ENCODE peak calls at places on chromosomes 7 and 10, in seven cellular contexts. One of them, this sample, is unnamed. For H3K9me3, the result is how much of the 10 kb centered on the place peaks cover.

GRCh38 chr10:132406750-132407149 is 9.8 kb downstream of the PWWP2B start:
- DNase-seq in adrenal gland: peak
- DNase-seq in colonic mucosa: no peak
- DNase-seq in psoas muscle: no peak
- DNase-seq in hepatocyte: no peak
- DNase-seq in tibial artery: no peak
- DNase-seq in BE2C: no peak
- DNase-seq in this sample: peak

GRCh38 chr7:51139796-51140195 is 176.8 kb downstream of the COBL start:
- DNase-seq in adrenal gland: no peak
- DNase-seq in colonic mucosa: no peak
- DNase-seq in psoas muscle: no peak
- DNase-seq in hepatocyte: no peak
- DNase-seq in tibial artery: no peak
- DNase-seq in BE2C: no peak
- DNase-seq in this sample: no peak

GRCh38 chr7:132221356-132221755 is 354.9 kb downstream of the PLXNA4 start:
- DNase-seq in adrenal gland: no peak
- DNase-seq in colonic mucosa: peak
- DNase-seq in psoas muscle: no peak
- DNase-seq in hepatocyte: no peak
- DNase-seq in tibial artery: no peak
- DNase-seq in BE2C: no peak
- DNase-seq in this sample: no peak

GRCh38 chr7:132373041-132373440 is 203.2 kb downstream of the PLXNA4 start:
- DNase-seq in adrenal gland: no peak
- DNase-seq in colonic mucosa: no peak
- DNase-seq in psoas muscle: no peak
- DNase-seq in hepatocyte: no peak
- DNase-seq in tibial artery: no peak
- DNase-seq in BE2C: no peak
- DNase-seq in this sample: no peak

GRCh38 chr10:80462277-80462985 is 8.3 kb downstream of the TSPAN14 start:
- DNase-seq in adrenal gland: peak
- DNase-seq in colonic mucosa: peak
- DNase-seq in psoas muscle: no peak
- DNase-seq in hepatocyte: no peak
- DNase-seq in tibial artery: no peak
- DNase-seq in BE2C: no peak
- DNase-seq in this sample: no peak

GRCh38 chr10:5960070-5960972 is 17.0 kb downstream of the IL15RA start:
- DNase-seq in adrenal gland: no peak
- DNase-seq in colonic mucosa: no peak
- DNase-seq in psoas muscle: no peak
- DNase-seq in hepatocyte: no peak
- DNase-seq in tibial artery: no peak
- DNase-seq in BE2C: no peak
- DNase-seq in this sample: no peak

GRCh38 chr10:118447478-118447877 is 105.4 kb upstream of the FAM204A start:
- DNase-seq in adrenal gland: peak
- DNase-seq in colonic mucosa: peak
- DNase-seq in psoas muscle: peak
- DNase-seq in hepatocyte: no peak
- DNase-seq in tibial artery: peak
- DNase-seq in BE2C: peak
- DNase-seq in this sample: peak

GRCh38 chr7:135672560-135673359 is 10.4 kb downstream of the STMP1 start:
- DNase-seq in adrenal gland: no peak
- DNase-seq in colonic mucosa: peak
- DNase-seq in psoas muscle: no peak
- DNase-seq in hepatocyte: peak
- DNase-seq in tibial artery: no peak
- DNase-seq in BE2C: peak
- DNase-seq in this sample: peak

GRCh38 chr7:36895112-36895511 is 170.8 kb upstream of the AOAH start:
- DNase-seq in adrenal gland: no peak
- DNase-seq in colonic mucosa: no peak
- DNase-seq in psoas muscle: no peak
- DNase-seq in hepatocyte: peak
- DNase-seq in tibial artery: no peak
- DNase-seq in BE2C: no peak
- DNase-seq in this sample: no peak

GRCh38 chr7:370775-371118 is 80.8 kb downstream of the FOXL3 start:
- DNase-seq in adrenal gland: no peak
- DNase-seq in colonic mucosa: no peak
- DNase-seq in psoas muscle: no peak
- DNase-seq in hepatocyte: no peak
- DNase-seq in tibial artery: no peak
- DNase-seq in BE2C: peak
- DNase-seq in this sample: no peak

GRCh38 chr10:43046288-43046991 is 30.4 kb upstream of the RET start:
- DNase-seq in adrenal gland: no peak
- DNase-seq in colonic mucosa: no peak
- DNase-seq in psoas muscle: no peak
- DNase-seq in hepatocyte: no peak
- DNase-seq in tibial artery: peak
- DNase-seq in BE2C: no peak
- DNase-seq in this sample: no peak

GRCh38 chr10:133276435-133277201 is at the start of gene ADAM8:
- DNase-seq in adrenal gland: no peak
- DNase-seq in colonic mucosa: no peak
- DNase-seq in psoas muscle: no peak
- DNase-seq in hepatocyte: peak
- DNase-seq in tibial artery: no peak
- DNase-seq in BE2C: peak
- DNase-seq in this sample: peak

GRCh38 chr10:57579926-57580325 is 687.8 kb downstream of the IPMK start:
- DNase-seq in adrenal gland: no peak
- DNase-seq in colonic mucosa: no peak
- DNase-seq in psoas muscle: no peak
- DNase-seq in hepatocyte: peak
- DNase-seq in tibial artery: no peak
- DNase-seq in BE2C: peak
- DNase-seq in this sample: no peak

GRCh38 chr10:31018977-31019376 is 12.7 kb downstream of the ZNF438 start:
- DNase-seq in adrenal gland: no peak
- DNase-seq in colonic mucosa: no peak
- DNase-seq in psoas muscle: no peak
- DNase-seq in hepatocyte: no peak
- DNase-seq in tibial artery: no peak
- DNase-seq in BE2C: no peak
- DNase-seq in this sample: no peak

GRCh38 chr10:113345860-113346259 is 207.0 kb upstream of the HABP2 start:
- DNase-seq in adrenal gland: no peak
- DNase-seq in colonic mucosa: no peak
- DNase-seq in psoas muscle: no peak
- DNase-seq in hepatocyte: no peak
- DNase-seq in tibial artery: no peak
- DNase-seq in BE2C: no peak
- DNase-seq in this sample: no peak
- H3K4me3 ChIP-seq in adrenal gland: no peak
- H3K4me3 ChIP-seq in colonic mucosa: no peak
- H3K4me3 ChIP-seq in psoas muscle: no peak
- H3K4me3 ChIP-seq in hepatocyte: no peak
- H3K4me3 ChIP-seq in tibial artery: no peak
- H3K4me3 ChIP-seq in BE2C: no peak
- H3K4me3 ChIP-seq in this sample: no peak

DNA sequence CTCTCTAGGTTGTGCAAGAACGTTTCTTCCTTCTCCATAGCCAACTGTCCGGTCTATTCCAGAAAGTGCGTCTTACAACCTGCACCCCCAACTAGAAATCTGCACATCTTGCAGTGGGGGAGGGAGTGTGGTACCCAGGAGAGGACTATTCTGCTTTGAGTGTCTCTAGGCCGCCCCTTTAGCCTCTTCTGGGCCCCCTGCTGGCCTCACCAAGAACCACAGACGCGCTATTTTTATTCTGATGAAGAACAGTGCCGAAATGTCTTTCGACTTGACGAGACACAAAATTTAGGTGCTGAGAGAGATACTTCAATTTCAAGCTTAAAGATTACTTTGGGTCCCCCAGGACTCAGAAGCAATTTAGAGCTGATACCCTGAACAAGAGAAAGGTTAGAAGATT is 1.0 kb downstream of the CNPY1 start:
- DNase-seq in adrenal gland: no peak
- DNase-seq in colonic mucosa: no peak
- DNase-seq in psoas muscle: no peak
- DNase-seq in hepatocyte: no peak
- DNase-seq in tibial artery: no peak
- DNase-seq in BE2C: no peak
- DNase-seq in this sample: no peak
- TF ChIP-seq CTCF in adrenal gland: no peak
- TF ChIP-seq CTCF in colonic mucosa: no peak
- TF ChIP-seq CTCF in psoas muscle: no peak
- TF ChIP-seq CTCF in hepatocyte: no peak
- TF ChIP-seq CTCF in tibial artery: no peak
- TF ChIP-seq CTCF in BE2C: no peak
- TF ChIP-seq CTCF in this sample: no peak

GRCh38 chr7:21753071-21753470 is 192.6 kb downstream of the CDCA7L start:
- DNase-seq in adrenal gland: no peak
- DNase-seq in colonic mucosa: no peak
- DNase-seq in psoas muscle: no peak
- DNase-seq in hepatocyte: no peak
- DNase-seq in tibial artery: no peak
- DNase-seq in BE2C: no peak
- DNase-seq in this sample: no peak

GRCh38 chr7:21747806-21748205 is 197.9 kb downstream of the CDCA7L start:
- DNase-seq in adrenal gland: no peak
- DNase-seq in colonic mucosa: no peak
- DNase-seq in psoas muscle: no peak
- DNase-seq in hepatocyte: no peak
- DNase-seq in tibial artery: no peak
- DNase-seq in BE2C: no peak
- DNase-seq in this sample: no peak

GRCh38 chr7:21746949-21747348 is 198.8 kb downstream of the CDCA7L start:
- DNase-seq in adrenal gland: no peak
- DNase-seq in colonic mucosa: no peak
- DNase-seq in psoas muscle: no peak
- DNase-seq in hepatocyte: no peak
- DNase-seq in tibial artery: no peak
- DNase-seq in BE2C: no peak
- DNase-seq in this sample: no peak

GRCh38 chr7:21754963-21755362 is 190.7 kb downstream of the CDCA7L start:
- DNase-seq in adrenal gland: no peak
- DNase-seq in colonic mucosa: no peak
- DNase-seq in psoas muscle: no peak
- DNase-seq in hepatocyte: no peak
- DNase-seq in tibial artery: no peak
- DNase-seq in BE2C: no peak
- DNase-seq in this sample: no peak

DNA sequence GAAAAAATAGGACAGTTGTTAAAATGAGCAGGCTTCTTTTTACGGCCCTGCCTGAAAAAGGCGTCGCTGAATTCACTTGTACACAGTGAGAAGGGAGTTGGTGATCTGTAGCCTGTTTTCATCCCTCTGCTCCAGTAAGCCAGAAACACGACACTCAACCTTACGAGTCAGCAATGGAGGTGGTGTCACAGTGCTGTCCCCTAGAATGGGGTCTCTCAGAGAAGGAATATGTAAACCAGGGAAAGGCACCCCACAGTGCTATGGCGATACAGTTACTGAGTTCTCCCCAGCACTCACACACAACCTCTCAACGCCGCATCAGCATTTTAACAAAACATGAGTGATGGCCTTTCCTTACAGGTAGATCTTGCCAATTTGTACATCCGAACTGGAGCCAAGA is 196.4 kb downstream of the CDCA7L start:
- DNase-seq in adrenal gland: no peak
- DNase-seq in colonic mucosa: no peak
- DNase-seq in psoas muscle: no peak
- DNase-seq in hepatocyte: no peak
- DNase-seq in tibial artery: no peak
- DNase-seq in BE2C: no peak
- DNase-seq in this sample: no peak
- H3K9me3 ChIP-seq in adrenal gland: under half
- H3K9me3 ChIP-seq in colonic mucosa: under half
- H3K9me3 ChIP-seq in psoas muscle: under half
- H3K9me3 ChIP-seq in hepatocyte: under half
- H3K9me3 ChIP-seq in tibial artery: under half
- H3K9me3 ChIP-seq in BE2C: under half
- H3K9me3 ChIP-seq in this sample: under half

GRCh38 chr10:73648252-73648651 is 7.0 kb upstream of the MYOZ1 start:
- DNase-seq in adrenal gland: no peak
- DNase-seq in colonic mucosa: no peak
- DNase-seq in psoas muscle: no peak
- DNase-seq in hepatocyte: no peak
- DNase-seq in tibial artery: no peak
- DNase-seq in BE2C: peak
- DNase-seq in this sample: no peak

GRCh38 chr10:73650537-73651331 is 5.1 kb downstream of the SYNPO2L start:
- DNase-seq in adrenal gland: no peak
- DNase-seq in colonic mucosa: no peak
- DNase-seq in psoas muscle: peak
- DNase-seq in hepatocyte: no peak
- DNase-seq in tibial artery: no peak
- DNase-seq in BE2C: no peak
- DNase-seq in this sample: no peak

GRCh38 chr10:73647875-73648228 is 6.6 kb upstream of the MYOZ1 start:
- DNase-seq in adrenal gland: no peak
- DNase-seq in colonic mucosa: no peak
- DNase-seq in psoas muscle: no peak
- DNase-seq in hepatocyte: no peak
- DNase-seq in tibial artery: no peak
- DNase-seq in BE2C: no peak
- DNase-seq in this sample: no peak

GRCh38 chr10:73649876-73650536 is 5.8 kb downstream of the SYNPO2L start:
- DNase-seq in adrenal gland: no peak
- DNase-seq in colonic mucosa: no peak
- DNase-seq in psoas muscle: no peak
- DNase-seq in hepatocyte: no peak
- DNase-seq in tibial artery: no peak
- DNase-seq in BE2C: no peak
- DNase-seq in this sample: no peak

DNA sequence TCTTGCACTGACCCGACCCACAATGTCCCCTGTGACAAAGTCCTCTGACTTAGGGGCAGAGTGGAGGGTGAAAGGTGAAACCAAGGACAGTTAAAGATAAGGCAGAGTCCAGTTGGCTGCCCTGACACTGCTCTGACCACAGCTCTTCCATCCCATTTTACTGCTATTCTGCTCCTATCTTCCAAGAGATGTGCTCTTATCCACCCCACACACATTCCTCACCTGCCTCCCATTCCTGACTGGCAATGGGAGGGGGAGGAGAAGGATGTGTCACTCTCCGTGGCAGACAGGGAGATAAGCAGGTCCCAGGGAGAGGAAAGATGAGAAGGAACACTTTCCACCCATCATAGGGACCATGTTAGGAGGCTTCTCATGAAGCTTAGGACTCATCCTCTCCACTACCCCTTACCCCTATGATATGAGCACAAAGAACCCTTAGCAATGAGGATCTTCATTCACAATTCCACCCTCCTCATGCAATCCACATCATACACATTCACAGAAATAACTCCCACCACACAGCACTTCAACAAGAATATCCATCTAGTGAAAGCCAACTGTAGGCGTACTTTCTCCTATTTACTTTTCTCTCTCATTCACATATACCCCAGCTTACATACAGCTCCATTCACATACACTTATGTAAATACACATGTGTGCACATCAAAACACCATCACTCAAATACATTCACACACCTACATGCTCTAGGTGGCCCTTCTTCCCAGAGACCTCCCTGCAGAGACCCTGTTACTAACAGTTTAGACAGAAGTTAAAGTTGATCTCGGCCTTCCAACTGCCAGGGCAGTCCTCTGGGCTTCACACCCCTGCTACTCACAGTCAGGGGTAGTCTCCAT is 6.6 kb downstream of the SYNPO2L start:
- DNase-seq in adrenal gland: no peak
- DNase-seq in colonic mucosa: no peak
- DNase-seq in psoas muscle: no peak
- DNase-seq in hepatocyte: peak
- DNase-seq in tibial artery: no peak
- DNase-seq in BE2C: no peak
- DNase-seq in this sample: no peak
- H3K4me3 ChIP-seq in adrenal gland: no peak
- H3K4me3 ChIP-seq in colonic mucosa: no peak
- H3K4me3 ChIP-seq in psoas muscle: peak
- H3K4me3 ChIP-seq in hepatocyte: no peak
- H3K4me3 ChIP-seq in tibial artery: no peak
- H3K4me3 ChIP-seq in BE2C: no peak
- H3K4me3 ChIP-seq in this sample: no peak

This sample was measured in mucosa of descending colon.